ENCODE peak calls at places on chromosomes 13 and 19, in seven cellular contexts. Q is activated CD4-positive, CD25-positive, alpha-beta regulatory T cell treated with anti-CD3 and anti-CD28 coated beads, Interleukin-2, amount 50 U/mL, for 16 hours; A is activated CD4-positive, alpha-beta T cell treated with anti-CD3 and anti-CD28 coated beads, Interleukin-2, amount 10 ng/mL, durations not matched to agents 7 days and 5 days; L is NCI-H774; X is T-helper 1 cell; K is HS-27A; S is memory B cell. T is an unnamed sample.

GRCh38 chr13:74290324-74290773 is 156.1 kb upstream of the KLF12 start:
- DNase-seq in Q (no peak), A (peak; percentile 48), L (peak; percentile 85), X (no peak), K (no peak), S (peak; percentile 39), T (peak; percentile 36)

GRCh38 chr13:100546713-100547405 is 41.7 kb downstream of the GGACT start:
- DNase-seq in Q (no peak), A (no peak), L (no peak), X (no peak), K (no peak), S (no peak), T (no peak)

GRCh38 chr19:55958356-55958755 is 10.7 kb downstream of the NLRP8 start:
- DNase-seq in Q (no peak), A (no peak), L (no peak), X (no peak), K (peak; percentile 20), S (no peak), T (no peak)

GRCh38 chr13:67230774-67231480 is 791 bp upstream of the PCDH9 start:
- DNase-seq in Q (no peak), A (peak; percentile 34), L (peak; percentile 45), X (peak; percentile 9), K (no peak), S (no peak), T (peak; percentile 75)

GRCh38 chr13:87923713-87924112 is 252.5 kb downstream of the SLITRK5 start:
- DNase-seq in Q (no peak), A (no peak), L (no peak), X (no peak), K (no peak), S (no peak), T (no peak)

GRCh38 chr13:79621449-79621848 is 140.5 kb downstream of the NDFIP2 start:
- DNase-seq in Q (no peak), A (no peak), L (no peak), X (no peak), K (no peak), S (no peak), T (no peak)

GRCh38 chr13:20391597-20392452 is 133.8 kb downstream of the CRYL1 start:
- DNase-seq in Q (no peak), A (no peak), L (no peak), X (no peak), K (no peak), S (no peak), T (no peak)

GRCh38 chr19:5032101-5032967 is 63.4 kb downstream of the KDM4B start:
- DNase-seq in Q (no peak), A (no peak), L (no peak), X (no peak), K (no peak), S (no peak), T (no peak)

GRCh38 chr13:98203641-98204326 is 26.7 kb upstream of the RNF113B start:
- DNase-seq in Q (no peak), A (no peak), L (no peak), X (no peak), K (no peak), S (no peak), T (no peak)

GRCh38 chr19:39171479-39172465 is 25.0 kb upstream of the NCCRP1 start:
- DNase-seq in Q (no peak), A (no peak), L (no peak), X (no peak), K (no peak), S (no peak), T (no peak)

GRCh38 chr13:99033814-99034213 is 56.0 kb upstream of the DOCK9 start:
- DNase-seq in Q (no peak), A (no peak), L (peak; percentile 4), X (no peak), K (no peak), S (no peak), T (no peak)

GRCh38 chr13:112467236-112467635 is 91.1 kb downstream of the SPACA7 start:
- DNase-seq in Q (no peak), A (no peak), L (no peak), X (no peak), K (no peak), S (no peak), T (no peak)

GRCh38 chr19:16782719-16783118 is 46.5 kb upstream of the SIN3B start:
- DNase-seq in Q (no peak), A (no peak), L (no peak), X (no peak), K (no peak), S (no peak), T (no peak)

GRCh38 chr19:52398091-52398461 is 427 bp downstream of the ZNF528 start:
- DNase-seq in Q (no peak), A (no peak), L (no peak), X (no peak), K (no peak), S (no peak), T (no peak)

GRCh38 chr19:3238066-3238561 is 13.7 kb downstream of the CELF5 start:
- DNase-seq in Q (no peak), A (no peak), L (no peak), X (no peak), K (no peak), S (no peak), T (no peak)

GRCh38 chr19:46378268-46378667 is 31.4 kb downstream of the PPP5C start:
- DNase-seq in Q (no peak), A (no peak), L (peak; percentile 10), X (no peak), K (no peak), S (no peak), T (no peak)

GRCh38 chr13:35255241-35255640 is 221.2 kb downstream of the MAB21L1 start:
- DNase-seq in Q (no peak), A (no peak), L (no peak), X (no peak), K (no peak), S (no peak), T (no peak)

GRCh38 chr13:112012004-112012704 is 54.8 kb upstream of the SOX1 start:
- DNase-seq in Q (no peak), A (no peak), L (no peak), X (no peak), K (no peak), S (no peak), T (no peak)

GRCh38 chr19:10329555-10329954 is 3.8 kb downstream of the RAVER1 start:
- DNase-seq in Q (no peak), A (no peak), L (no peak), X (no peak), K (no peak), S (no peak), T (no peak)

GRCh38 chr19:28823338-28823961 is 389.5 kb downstream of the UQCRFS1 start:
- DNase-seq in Q (no peak), A (no peak), L (no peak), X (no peak), K (no peak), S (no peak), T (no peak)

GRCh38 chr19:7435602-7436001 is 53.2 kb downstream of the PEX11G start:
- DNase-seq in Q (no peak), A (no peak), L (no peak), X (no peak), K (no peak), S (no peak), T (no peak)

GRCh38 chr13:46035066-46035465 is 17.5 kb downstream of the ZC3H13 start:
- DNase-seq in Q (no peak), A (no peak), L (peak; percentile 11), X (no peak), K (no peak), S (no peak), T (no peak)

GRCh38 chr13:24065172-24065571 is 95.3 kb upstream of the SPATA13 start:
- DNase-seq in Q (no peak), A (no peak), L (no peak), X (no peak), K (no peak), S (no peak), T (no peak)

GRCh38 chr13:30047154-30047874 is 196.9 kb upstream of the UBL3 start:
- DNase-seq in Q (no peak), A (peak; percentile 22), L (no peak), X (no peak), K (no peak), S (no peak), T (no peak)

GRCh38 chr19:18660051-18660910 is 23.2 kb upstream of the CRTC1 start:
- DNase-seq in Q (no peak), A (no peak), L (no peak), X (no peak), K (peak; percentile 48), S (no peak), T (no peak)

GRCh38 chr13:44431150-44431549 is 57.5 kb downstream of the SERP2 start:
- DNase-seq in Q (no peak), A (no peak), L (no peak), X (no peak), K (no peak), S (no peak), T (no peak)

GRCh38 chr19:49019242-49019932 is 2.5 kb upstream of the LHB start:
- DNase-seq in Q (peak; percentile 24), A (peak; percentile 60), L (peak; percentile 67), X (peak; percentile 41), K (no peak), S (peak; percentile 78), T (peak; percentile 66)

GRCh38 chr13:45015300-45015699 is 26.0 kb downstream of the GPALPP1 start:
- DNase-seq in Q (no peak), A (no peak), L (no peak), X (no peak), K (no peak), S (no peak), T (no peak)

GRCh38 chr13:94063096-94063495 is 416.4 kb downstream of the DCT start:
- DNase-seq in Q (no peak), A (no peak), L (no peak), X (no peak), K (no peak), S (no peak), T (no peak)

GRCh38 chr19:15115080-15115479 is 7.9 kb downstream of the SYDE1 start:
- DNase-seq in Q (no peak), A (no peak), L (no peak), X (no peak), K (no peak), S (no peak), T (peak; percentile 64)

GRCh38 chr13:47853236-47853635 is 147.8 kb downstream of the SUCLA2 start:
- DNase-seq in Q (no peak), A (no peak), L (no peak), X (no peak), K (no peak), S (no peak), T (no peak)

GRCh38 chr13:109666656-109667448 is 119.5 kb downstream of the IRS2 start:
- DNase-seq in Q (no peak), A (no peak), L (no peak), X (no peak), K (no peak), S (no peak), T (no peak)

GRCh38 chr19:42473686-42474085 is 30.9 kb upstream of the CXCL17 start:
- DNase-seq in Q (no peak), A (no peak), L (no peak), X (no peak), K (no peak), S (no peak), T (no peak)

GRCh38 chr19:51501594-51502263 is at the start of gene SIGLEC12:
- DNase-seq in Q (no peak), A (peak; percentile 25), L (no peak), X (no peak), K (no peak), S (no peak), T (peak; percentile 31)

T was measured in testis.